ENCODE peak calls at places on chromosomes 11 and 22, in eight cellular contexts. K is uterus, I is adrenal gland, V is HL-60, H is progenitor cell of endocrine pancreas, B is fibroblast of mammary gland, U is PC-3, P is Peyer's patch. Z is an unnamed sample.
A peak's percentile ranks its signal among the peaks of the same experiment; 100 is the strongest.

GRCh38 chr11:13169709-13170108 is 107.9 kb upstream of the BMAL1 start:
- DNase-seq in B (peak; percentile 94), H (no peak), U (peak; percentile 85), P (no peak), I (peak; percentile 56), V (no peak), K (no peak), Z (no peak)

GRCh38 chr11:80083561-80083960 is 642.7 kb upstream of the TENM4 start:
- DNase-seq in B (no peak), P (no peak), V (no peak), H (no peak), I (no peak), K (no peak), U (peak; percentile 41), Z (no peak)

GRCh38 chr11:8235925-8236324 is 27.8 kb downstream of the LMO1 start:
- DNase-seq in I (no peak), P (no peak), V (no peak), B (no peak), U (no peak), H (no peak), K (no peak), Z (no peak)

GRCh38 chr22:49971232-49972162 is 10.9 kb downstream of the PIM3 start:
- DNase-seq in H (no peak), I (peak; percentile 89), V (peak; percentile 83), U (peak; percentile 49), K (peak; percentile 88), P (peak; percentile 68), B (peak; percentile 63), Z (no peak)

GRCh38 chr22:49295851-49296560 is 531.7 kb downstream of the BRD1 start:
- DNase-seq in B (no peak), P (peak; percentile 10), I (peak; percentile 43), H (peak; percentile 7), K (no peak), V (no peak), U (no peak), Z (peak; percentile 60)

GRCh38 chr11:843818-844692 is 1.4 kb downstream of the TSPAN4 start:
- DNase-seq in U (peak; percentile 88), K (peak; percentile 94), H (peak; percentile 37), P (peak; percentile 59), V (no peak), I (peak; percentile 94), B (peak; percentile 94), Z (no peak)

GRCh38 chr11:69654001-69654659 is 13.2 kb downstream of the CCND1 start:
- DNase-seq in I (peak; percentile 61), H (no peak), K (no peak), V (no peak), B (no peak), U (peak; percentile 86), P (no peak), Z (no peak)

GRCh38 chr11:4025248-4025956 is 69.2 kb upstream of the RRM1 start:
- DNase-seq in K (peak; percentile 34), V (no peak), I (no peak), H (no peak), B (peak; percentile 59), U (no peak), P (no peak), Z (no peak)

GRCh38 chr22:19559324-19559811 is 35.2 kb upstream of the CLDN5 start:
- DNase-seq in P (no peak), V (no peak), U (no peak), K (no peak), I (no peak), B (no peak), H (no peak), Z (no peak)

GRCh38 chr22:22230438-22230837 is 14.1 kb upstream of the VPREB1 start:
- DNase-seq in V (no peak), I (no peak), B (no peak), H (no peak), P (no peak), U (no peak), K (no peak), Z (no peak)

GRCh38 chr11:46697723-46698122 is 2.7 kb downstream of the ARHGAP1 start:
- DNase-seq in V (no peak), P (no peak), B (no peak), K (no peak), I (no peak), H (no peak), U (no peak), Z (no peak)

GRCh38 chr22:36125994-36126531 is 34.5 kb downstream of the APOL3 start:
- DNase-seq in V (no peak), I (no peak), B (no peak), U (no peak), H (no peak), P (no peak), K (no peak), Z (no peak)

GRCh38 chr22:22820626-22821025 is 67.0 kb upstream of the IGLL5 start:
- DNase-seq in B (no peak), K (no peak), I (no peak), V (no peak), U (no peak), H (no peak), P (peak; percentile 37), Z (no peak)

GRCh38 chr11:46953093-46953492 is 16.5 kb downstream of the CSTPP1 start:
- DNase-seq in P (no peak), I (no peak), B (no peak), K (no peak), V (no peak), H (no peak), U (no peak), Z (no peak)

GRCh38 chr11:76235233-76236091 is 29.2 kb upstream of the WNT11 start:
- DNase-seq in V (peak; percentile 74), H (peak; percentile 90), K (peak; percentile 93), U (peak; percentile 99), P (peak; percentile 88), B (peak; percentile 90), I (peak; percentile 96), Z (peak; percentile 97)

GRCh38 chr22:19419464-19420178 is 11.9 kb downstream of the HIRA start:
- DNase-seq in B (no peak), H (no peak), K (no peak), P (no peak), V (peak; percentile 72), U (no peak), I (peak; percentile 36), Z (no peak)

GRCh38 chr11:1772270-1773130 is 8.8 kb upstream of the CTSD start:
- DNase-seq in B (peak; percentile 93), V (peak; percentile 98), I (peak; percentile 86), K (peak; percentile 79), U (peak; percentile 85), H (no peak), P (peak; percentile 40), Z (no peak)

GRCh38 chr22:26139320-26139719 is 29.9 kb upstream of the SEZ6L start:
- DNase-seq in V (no peak), U (no peak), P (no peak), K (no peak), H (no peak), B (no peak), I (peak; percentile 81), Z (no peak)

GRCh38 chr11:129969973-129970372 is 32.7 kb downstream of the PRDM10 start:
- DNase-seq in K (no peak), U (no peak), I (no peak), V (no peak), P (no peak), H (no peak), B (no peak), Z (no peak)

GRCh38 chr11:7512525-7513209 is 1.1 kb upstream of the PPFIBP2 start:
- DNase-seq in B (peak; percentile 43), H (no peak), P (peak; percentile 83), U (no peak), V (no peak), K (peak; percentile 58), I (peak; percentile 88), Z (no peak)

GRCh38 chr11:71302911-71303310 is 50.5 kb upstream of the SHANK2 start:
- DNase-seq in K (no peak), I (peak; percentile 2), U (peak; percentile 47), P (no peak), H (no peak), V (no peak), B (no peak), Z (peak; percentile 39)

GRCh38 chr11:70060611-70061293 is 17.4 kb upstream of the ANO1 start:
- DNase-seq in P (no peak), B (no peak), H (no peak), U (no peak), I (no peak), K (no peak), V (no peak), Z (peak; percentile 36)

GRCh38 chr11:18611196-18611595 is 11.6 kb downstream of the MISFA start:
- DNase-seq in I (no peak), K (no peak), B (no peak), P (no peak), H (no peak), V (no peak), U (no peak), Z (no peak)

GRCh38 chr11:61429691-61430582 is at the start of the genes CPSF7 and SDHAF2:
- DNase-seq in H (peak; percentile 95), U (peak; percentile 98), K (peak; percentile 94), B (peak; percentile 90), P (peak; percentile 96), I (peak; percentile 97), V (peak; percentile 82), Z (peak; percentile 98)
- TF ChIP-seq CTCF in H (no peak), U (no peak), K (no peak), B (no peak), P (no peak), I (no peak), V (no peak), Z (no peak)

GRCh38 chr22:18001040-18001893 is 23.1 kb downstream of the MICAL3 start:
- DNase-seq in P (peak; percentile 82), U (peak; percentile 93), V (peak; percentile 80), I (peak; percentile 97), B (peak; percentile 99), K (peak; percentile 95), H (peak; percentile 73), Z (peak; percentile 91)
- TF ChIP-seq CTCF in P (peak; percentile 63), U (peak; percentile 3), V (peak; percentile 7), I (peak; percentile 58), B (no peak), K (peak; percentile 47), H (peak; percentile 66), Z (peak; percentile 67)

DNA sequence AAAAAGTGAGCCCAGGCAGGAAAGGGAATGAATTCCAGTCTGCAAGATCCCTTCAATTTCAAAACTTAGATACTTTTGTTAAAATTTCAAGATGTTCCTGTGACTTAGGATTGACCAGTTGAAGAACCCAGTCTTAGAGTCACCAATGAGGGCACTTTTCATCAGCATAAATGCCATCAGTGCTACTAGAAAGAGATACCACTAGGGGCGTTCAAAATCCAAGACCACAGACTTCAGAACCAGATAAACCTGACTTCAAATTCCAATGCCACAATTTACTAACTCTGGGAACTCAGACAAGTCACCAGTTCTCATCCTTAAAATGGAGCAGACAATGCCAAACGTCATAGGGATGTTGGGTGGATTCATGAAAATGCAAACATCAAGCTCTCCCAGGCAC is 523.2 kb downstream of the BUD13 start:
- DNase-seq in P (no peak), V (no peak), K (no peak), I (no peak), U (peak; percentile 7), H (no peak), B (no peak), Z (no peak)
- TF ChIP-seq CTCF in P (no peak), V (no peak), K (no peak), I (no peak), U (no peak), H (no peak), B (no peak), Z (peak; percentile 44)

DNA sequence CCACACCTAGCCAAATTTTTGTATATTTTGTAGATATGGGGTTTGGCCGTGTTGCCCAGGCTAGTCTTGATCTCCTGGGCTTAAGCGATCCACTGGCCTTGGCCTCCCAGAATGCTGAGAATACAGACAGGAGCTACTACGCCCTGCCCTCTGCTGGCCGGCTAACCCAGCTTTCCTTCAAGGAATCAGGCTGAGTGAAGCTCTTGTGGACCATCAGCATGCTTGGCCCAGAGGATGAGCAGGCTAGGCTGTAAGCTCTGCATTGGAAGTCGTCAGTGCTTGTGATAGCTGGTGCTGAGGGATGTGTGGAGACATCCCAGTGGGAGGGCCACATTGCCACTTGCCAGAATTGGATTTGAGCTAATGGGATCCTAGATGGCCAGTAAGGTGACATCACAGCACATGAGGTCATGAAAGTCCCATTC is 60.6 kb downstream of the MED15 start:
- DNase-seq in H (no peak), B (peak; percentile 76), K (no peak), I (peak; percentile 72), V (no peak), P (no peak), U (peak; percentile 41), Z (no peak)
- TF ChIP-seq CTCF in H (peak; percentile 21), B (peak; percentile 66), K (no peak), I (peak; percentile 19), V (no peak), P (peak; percentile 11), U (peak; percentile 45), Z (peak; percentile 33)

Z was measured in type B pancreatic cell.